ENCODE peak calls at places on chromosomes 6 and 20, in five cellular contexts. O, E, D, S and L are unnamed samples.

GRCh38 chr6:84450018-84450417 is 222.6 kb upstream of the CEP162 start:
- DNase-seq in E (no peak), D (no peak), O (no peak), S (no peak), L (no peak)

GRCh38 chr20:17757496-17757895 is 57.7 kb downstream of the BANF2 start:
- DNase-seq in S (no peak), D (no peak), O (no peak), E (no peak), L (no peak)

GRCh38 chr6:38302081-38302480 is 337.6 kb downstream of the BTBD9 start:
- DNase-seq in O (no peak), E (no peak), D (no peak), S (no peak), L (no peak)

GRCh38 chr6:73461537-73462350 is at the start of gene MTO1:
- DNase-seq in O (peak; percentile 93), S (peak; percentile 94), E (peak; percentile 98), D (peak; percentile 87), L (peak; percentile 81)

GRCh38 chr20:14333734-14334133 is 3.7 kb downstream of the FLRT3 start:
- DNase-seq in S (no peak), O (no peak), D (no peak), E (no peak), L (no peak)

GRCh38 chr6:46393161-46393939 is 97.9 kb downstream of the RCAN2 start:
- DNase-seq in E (no peak), S (no peak), O (no peak), D (no peak), L (no peak)

GRCh38 chr6:37059344-37060194 is 54.1 kb downstream of the FGD2 start:
- DNase-seq in D (no peak), E (peak; percentile 76), O (peak; percentile 95), S (peak; percentile 96), L (no peak)

GRCh38 chr20:45339084-45339483 is 9.1 kb downstream of the SDC4 start:
- DNase-seq in D (no peak), S (no peak), O (no peak), E (no peak), L (no peak)

GRCh38 chr20:56776345-56776744 is 147.2 kb downstream of the TFAP2C start:
- DNase-seq in O (no peak), D (no peak), E (no peak), S (no peak), L (no peak)

GRCh38 chr6:113825776-113826175 is 31.4 kb upstream of the MARCKS start:
- DNase-seq in E (no peak), O (peak; percentile 85), D (peak; percentile 11), S (peak; percentile 77), L (peak; percentile 35)

GRCh38 chr6:112253505-112253841 is 894 bp downstream of the LAMA4 start:
- DNase-seq in O (no peak), E (no peak), S (no peak), D (peak; percentile 50), L (no peak)

DNA sequence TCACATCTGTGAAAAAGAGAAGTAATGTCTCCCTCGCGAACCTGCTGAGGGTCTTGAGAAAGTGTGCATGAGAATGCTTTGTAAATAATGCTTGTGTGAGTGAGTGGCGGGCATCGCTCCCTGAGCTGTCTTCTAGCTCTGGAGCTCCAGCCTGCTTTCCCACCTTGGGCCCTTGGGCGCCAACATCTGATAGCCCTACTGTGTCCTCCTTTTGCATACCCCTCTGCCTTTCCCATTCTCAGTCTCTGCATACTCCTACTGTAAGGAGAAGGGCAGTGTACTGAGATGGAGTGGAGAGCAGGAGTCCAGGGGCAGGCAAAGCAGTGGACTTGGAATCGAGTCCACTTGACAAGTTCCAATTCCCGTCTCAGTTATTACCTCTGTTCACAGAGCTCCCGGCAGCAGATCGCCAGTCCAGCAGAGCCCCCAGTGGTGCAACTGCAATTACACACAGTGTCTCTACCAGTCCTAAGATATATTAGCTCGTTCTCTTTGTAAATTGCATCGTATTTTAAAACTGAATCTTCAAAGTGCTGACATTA is 855 bp upstream of the NCR2 start:
- DNase-seq in S (peak; percentile 7), E (no peak), O (no peak), D (peak; percentile 41), L (peak; percentile 44)
- TF ChIP-seq CTCF in S (peak; percentile 34), E (peak; percentile 12), O (peak; percentile 22), D (no peak), L (peak; percentile 33)

DNA sequence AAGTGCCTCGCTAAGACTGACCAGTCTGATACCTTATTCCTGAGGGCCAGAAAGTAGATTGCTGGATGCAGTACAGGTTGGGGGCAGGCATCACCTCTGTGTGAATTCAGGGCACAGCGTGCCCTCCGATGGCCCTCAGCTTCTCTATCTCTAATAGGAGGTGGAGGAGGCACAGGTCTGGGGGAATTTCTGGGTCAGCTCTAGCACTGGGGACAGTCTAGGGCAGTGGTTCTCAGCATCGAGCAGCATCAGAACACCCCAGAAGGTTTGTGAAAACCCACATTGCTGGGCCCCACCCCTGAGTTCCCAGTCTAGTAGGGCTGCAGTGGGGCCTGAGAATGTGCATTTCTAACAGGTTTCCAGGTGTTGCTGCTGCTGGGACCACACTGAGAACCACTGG is 166.7 kb downstream of the CDC5L start:
- DNase-seq in O (no peak), D (no peak), E (no peak), S (no peak), L (no peak)
- TF ChIP-seq CTCF in O (no peak), D (no peak), E (no peak), S (no peak), L (no peak)

GRCh38 chr20:62921119-62921687 is 5.1 kb downstream of the DIDO1 start:
- DNase-seq in S (peak; percentile 57), E (peak; percentile 62), D (peak; percentile 81), O (peak; percentile 60), L (peak; percentile 75)
- TF ChIP-seq CTCF in S (peak; percentile 65), E (peak; percentile 60), D (peak; percentile 65), O (peak; percentile 67), L (peak; percentile 80)

GRCh38 chr20:61643631-61644386 is 391.7 kb downstream of the CDH4 start:
- DNase-seq in O (no peak), E (no peak), D (no peak), S (no peak), L (no peak)
- TF ChIP-seq CTCF in O (no peak), E (no peak), D (no peak), S (no peak), L (no peak)

GRCh38 chr20:20184149-20184548 is 131.8 kb downstream of the CFAP61 start:
- DNase-seq in D (no peak), S (peak; percentile 7), E (peak; percentile 42), O (no peak), L (no peak)
- TF ChIP-seq CTCF in D (peak; percentile 46), S (peak; percentile 41), E (peak; percentile 60), O (peak; percentile 39), L (no peak)